ENCODE peak calls at places on chromosomes 11 and 22, in seven cellular contexts. F is lower lobe of right lung; P is CD8-positive, alpha-beta T cell; X is mammary epithelial cell; A is GM12865; K is cardiac muscle cell; T is A549. H is an unnamed sample.

GRCh38 chr22:47928626-47929025 is 1166.2 kb downstream of the TBC1D22A start:
- DNase-seq in A (peak; percentile 33), T (no peak), P (no peak), K (no peak), F (no peak), X (no peak), H (no peak)

GRCh38 chr11:121274332-121274991 is 18.1 kb upstream of the SC5D start:
- DNase-seq in A (no peak), T (no peak), P (no peak), F (no peak), X (peak; percentile 28), K (no peak), H (no peak)

GRCh38 chr22:47260551-47260950 is 498.1 kb downstream of the TBC1D22A start:
- DNase-seq in K (no peak), A (no peak), T (no peak), F (no peak), P (no peak), X (no peak), H (no peak)

GRCh38 chr22:49024775-49025440 is 802.8 kb downstream of the BRD1 start:
- DNase-seq in F (peak; percentile 28), P (no peak), T (no peak), X (no peak), K (no peak), A (no peak), H (no peak)

GRCh38 chr11:13152264-13152663 is 125.3 kb upstream of the BMAL1 start:
- DNase-seq in K (no peak), X (no peak), P (no peak), T (no peak), F (no peak), A (no peak), H (no peak)

GRCh38 chr22:27626675-27627443 is 174.7 kb downstream of the MN1 start:
- DNase-seq in X (peak; percentile 17), P (no peak), F (no peak), T (no peak), K (no peak), A (no peak), H (no peak)

GRCh38 chr22:17970205-17970708 is 54.1 kb downstream of the MICAL3 start:
- DNase-seq in T (no peak), F (no peak), A (no peak), X (no peak), K (peak; percentile 39), P (no peak), H (no peak)

GRCh38 chr11:115459563-115459962 is 44.7 kb downstream of the CADM1 start:
- DNase-seq in A (no peak), T (no peak), P (no peak), X (no peak), K (no peak), F (no peak), H (peak; percentile 43)

GRCh38 chr11:113488931-113489351 is 13.7 kb upstream of the DRD2 start:
- DNase-seq in K (no peak), F (no peak), A (no peak), P (no peak), X (peak; percentile 46), T (no peak), H (no peak)

GRCh38 chr11:1074244-1075221 is at the start of gene MUC2:
- DNase-seq in F (peak; percentile 44), P (no peak), A (no peak), K (no peak), X (no peak), T (no peak), H (no peak)

GRCh38 chr11:13289081-13289480 is 11.5 kb downstream of the BMAL1 start:
- DNase-seq in P (no peak), K (peak; percentile 42), F (no peak), A (no peak), T (peak; percentile 28), X (no peak), H (no peak)

GRCh38 chr11:134656861-134657540 is 245.0 kb upstream of the B3GAT1 start:
- DNase-seq in F (no peak), A (no peak), K (no peak), P (no peak), T (no peak), X (no peak), H (no peak)

GRCh38 chr11:75762158-75762557 is 6.4 kb upstream of the DGAT2 start:
- DNase-seq in X (no peak), A (no peak), T (no peak), P (no peak), F (no peak), K (no peak), H (no peak)

GRCh38 chr11:25970726-25971508 is 361.0 kb upstream of the ANO3 start:
- DNase-seq in F (no peak), T (no peak), A (no peak), X (peak; percentile 74), K (no peak), P (no peak), H (no peak)

GRCh38 chr11:74929431-74930363 is 19.2 kb downstream of the XRRA1 start:
- DNase-seq in K (peak; percentile 95), A (peak; percentile 93), T (peak; percentile 60), P (peak; percentile 30), X (peak; percentile 77), F (peak; percentile 53), H (peak; percentile 73)

GRCh38 chr22:50209893-50210292 is 9.1 kb downstream of the SELENOO start:
- DNase-seq in K (peak; percentile 76), X (peak; percentile 37), P (peak; percentile 49), T (peak; percentile 58), A (peak; percentile 74), F (peak; percentile 72), H (no peak)

GRCh38 chr11:110990316-110990715 is 255.2 kb upstream of the POU2AF2 start:
- DNase-seq in P (no peak), F (no peak), X (no peak), T (no peak), K (no peak), A (no peak), H (no peak)

DNA sequence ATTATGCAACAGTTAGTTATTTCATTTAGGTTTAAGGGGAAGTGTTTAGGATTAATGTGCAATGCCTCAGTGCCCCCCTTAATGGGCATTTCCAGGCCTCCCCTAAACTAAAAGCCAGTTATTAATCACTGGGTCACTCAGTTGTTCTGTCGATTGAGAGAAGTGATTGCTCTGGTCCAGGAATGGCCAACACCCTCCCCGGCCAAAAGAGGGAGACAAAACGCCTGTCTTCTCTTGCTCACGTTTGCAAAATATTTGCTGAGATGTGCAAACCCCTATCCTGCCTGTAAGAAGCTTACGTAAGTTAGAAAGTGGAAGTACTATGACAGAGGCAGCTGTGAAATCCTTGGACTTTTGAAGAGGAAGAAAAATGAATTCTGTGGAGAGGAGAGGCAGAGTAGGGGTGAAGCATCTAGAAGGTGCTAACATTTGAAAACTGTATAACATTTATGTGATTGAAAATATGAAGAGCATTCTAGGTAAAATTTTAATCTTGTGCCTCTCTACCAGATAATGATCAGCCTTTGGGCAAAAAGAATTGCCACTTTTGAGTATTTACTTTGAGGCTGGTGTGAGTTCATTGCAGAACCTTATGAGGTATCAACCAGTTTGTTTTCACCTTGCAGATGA is 37.7 kb downstream of the NTM start:
- DNase-seq in A (peak; percentile 41), P (no peak), F (no peak), X (peak; percentile 6), T (peak; percentile 7), K (peak; percentile 60), H (no peak)
- TF ChIP-seq CTCF in A (peak; percentile 54), P (no peak), F (peak; percentile 48), X (peak; percentile 51), T (peak; percentile 14), K (peak; percentile 57), H (peak; percentile 74)

DNA sequence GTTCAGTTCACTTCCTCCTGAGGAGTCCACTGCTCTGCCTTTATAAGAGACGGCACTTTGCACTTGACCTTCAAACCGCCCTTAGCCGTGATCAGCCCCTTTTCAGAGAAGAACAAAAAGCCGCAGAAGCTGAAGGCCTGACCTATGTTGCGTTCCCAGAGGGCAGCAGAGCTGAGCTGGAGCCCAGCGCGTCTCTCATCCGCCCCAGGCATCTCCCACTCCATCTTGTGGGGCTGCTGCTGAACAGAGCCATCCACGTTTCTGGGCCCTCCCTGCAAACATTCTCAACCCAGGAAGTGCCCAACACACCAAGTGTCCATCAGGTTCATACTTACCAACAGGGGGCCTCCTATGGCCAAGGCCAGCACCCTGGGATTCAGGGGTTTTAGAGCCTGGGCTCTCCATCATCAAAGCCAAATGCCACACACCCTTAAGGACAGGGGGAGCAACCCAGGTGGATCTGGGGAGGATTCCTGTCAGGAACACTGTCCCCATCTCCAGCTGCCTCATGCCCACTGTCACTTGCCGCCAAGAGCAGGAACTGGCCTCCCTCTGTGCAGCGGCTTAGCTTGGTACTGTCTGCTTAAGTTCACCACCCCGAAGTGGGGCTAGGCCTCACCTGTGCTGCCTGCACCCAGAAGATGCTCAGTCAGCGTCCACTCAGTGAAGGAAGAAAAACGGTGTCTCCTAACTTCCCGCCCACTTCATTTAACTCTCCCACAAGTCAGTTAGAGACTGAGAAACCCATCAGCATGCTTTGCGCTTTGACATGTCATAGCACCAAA is 16.0 kb upstream of the EFCAB6 start:
- DNase-seq in T (no peak), K (no peak), P (no peak), X (no peak), F (no peak), A (no peak), H (no peak)
- H3K4me3 ChIP-seq in T (no peak overlapping the region), K (no peak overlapping the region), P (no peak overlapping the region), X (no peak overlapping the region), F (no peak overlapping the region), A (no peak overlapping the region), H (no peak overlapping the region)

GRCh38 chr11:47688986-47689385 is 26.2 kb downstream of the AGBL2 start:
- DNase-seq in K (no peak), X (no peak), T (no peak), F (no peak), A (no peak), P (no peak), H (no peak)
- TF ChIP-seq CTCF in K (no peak), X (no peak), T (no peak), F (no peak), A (no peak), P (no peak), H (no peak)

GRCh38 chr11:65170058-65170534 is at the start of gene SPDYC:
- DNase-seq in A (no peak), P (no peak), F (no peak), K (no peak), T (no peak), X (no peak), H (no peak)

GRCh38 chr11:65169164-65169641 is 830 bp upstream of the SPDYC start:
- DNase-seq in P (no peak), K (peak; percentile 69), A (no peak), X (no peak), F (no peak), T (no peak), H (no peak)

GRCh38 chr11:65166893-65167292 is 3.1 kb upstream of the SPDYC start:
- DNase-seq in K (no peak), P (no peak), F (no peak), A (no peak), X (no peak), T (no peak), H (no peak)

GRCh38 chr11:65163684-65164083 is 6.3 kb upstream of the SPDYC start:
- DNase-seq in P (no peak), X (no peak), A (no peak), T (no peak), K (no peak), F (no peak), H (no peak)

DNA sequence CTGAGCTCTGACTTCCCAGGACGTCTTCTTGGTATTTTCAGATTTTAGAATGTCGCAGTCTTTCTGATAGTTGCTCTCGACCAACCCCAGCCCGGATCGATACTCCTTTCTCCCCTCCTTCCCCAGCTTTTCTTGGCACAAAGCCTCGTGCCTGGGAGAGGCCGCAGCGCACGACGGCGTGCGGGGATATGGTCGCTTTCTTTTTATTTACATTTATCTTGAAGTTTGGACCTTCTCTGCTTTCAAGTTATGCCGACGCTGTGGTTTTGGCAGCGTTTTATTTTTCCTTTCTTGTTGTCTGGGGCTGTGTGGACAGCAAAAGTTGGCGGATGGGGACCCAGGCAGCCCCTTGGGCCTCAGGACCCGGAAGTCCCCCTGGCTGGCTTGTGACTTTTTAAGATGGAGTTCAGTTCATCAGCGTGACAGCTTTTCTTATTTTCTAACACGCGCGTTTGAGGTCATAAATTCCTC is 4.2 kb upstream of the SPDYC start:
- DNase-seq in P (no peak), K (peak; percentile 23), T (no peak), F (no peak), X (no peak), A (no peak), H (no peak)
- H3K4me3 ChIP-seq in P (no peak overlapping the region), K (no peak overlapping the region), T (no peak overlapping the region), F (peak overlapping the region; percentile 17), X (no peak overlapping the region), A (no peak overlapping the region), H (no peak overlapping the region)

H was measured in retinal pigment epithelial cell.